ENCODE peak calls at places on chromosomes 12 and 14, in four cellular contexts. X, T, W and R are unnamed samples.

GRCh38 chr14:83689265-83689664 is 1840.7 kb upstream of the FLRT2 start:
- DNase-seq in X (no peak), W (no peak), T (no peak), R (no peak)

GRCh38 chr12:106841471-106842302 is 67.2 kb downstream of the RIC8B start:
- DNase-seq in W (no peak), X (peak; percentile 45), T (peak; percentile 38), R (peak; percentile 75)

GRCh38 chr14:50383618-50384225 is 13.0 kb downstream of the CDKL1 start:
- DNase-seq in W (no peak), X (no peak), T (no peak), R (peak; percentile 49)

GRCh38 chr12:101459642-101460346 is 15.3 kb upstream of the SPIC start:
- DNase-seq in X (peak; percentile 39), T (no peak), W (no peak), R (peak; percentile 62)

GRCh38 chr14:32720927-32721326 is 217.8 kb upstream of the NPAS3 start:
- DNase-seq in T (no peak), W (no peak), X (peak; percentile 6), R (no peak)

GRCh38 chr12:6295187-6295811 is 15.2 kb upstream of the PLEKHG6 start:
- DNase-seq in T (no peak), X (peak; percentile 82), W (no peak), R (peak; percentile 98)

GRCh38 chr12:55624056-55624455 is 12.6 kb upstream of the OR10P1 start:
- DNase-seq in X (no peak), T (no peak), W (no peak), R (no peak)

GRCh38 chr12:82688619-82689018 is 1.9 kb downstream of the TMTC2 start:
- DNase-seq in X (no peak), T (no peak), W (no peak), R (no peak)

GRCh38 chr12:123597100-123597499 is 4.8 kb upstream of the DDX55 start:
- DNase-seq in X (no peak), W (no peak), T (no peak), R (no peak)

GRCh38 chr12:111034148-111034910 is 114.0 kb upstream of the MYL2 start:
- DNase-seq in W (peak; percentile 77), X (no peak), T (peak; percentile 42), R (no peak)

GRCh38 chr14:94177806-94178205 is 3.7 kb downstream of the PPP4R4 start:
- DNase-seq in W (no peak), T (no peak), X (no peak), R (no peak)

GRCh38 chr12:24069532-24070395 is 120.3 kb upstream of the SOX5 start:
- DNase-seq in T (peak; percentile 30), W (peak; percentile 38), X (peak; percentile 34), R (no peak)

GRCh38 chr14:67186369-67186768 is 2.9 kb upstream of the GARIN2 start:
- DNase-seq in X (no peak), W (no peak), T (no peak), R (no peak)

GRCh38 chr12:19783547-19784444 is 344.5 kb downstream of the AEBP2 start:
- DNase-seq in X (no peak), W (peak; percentile 60), T (no peak), R (no peak)

DNA sequence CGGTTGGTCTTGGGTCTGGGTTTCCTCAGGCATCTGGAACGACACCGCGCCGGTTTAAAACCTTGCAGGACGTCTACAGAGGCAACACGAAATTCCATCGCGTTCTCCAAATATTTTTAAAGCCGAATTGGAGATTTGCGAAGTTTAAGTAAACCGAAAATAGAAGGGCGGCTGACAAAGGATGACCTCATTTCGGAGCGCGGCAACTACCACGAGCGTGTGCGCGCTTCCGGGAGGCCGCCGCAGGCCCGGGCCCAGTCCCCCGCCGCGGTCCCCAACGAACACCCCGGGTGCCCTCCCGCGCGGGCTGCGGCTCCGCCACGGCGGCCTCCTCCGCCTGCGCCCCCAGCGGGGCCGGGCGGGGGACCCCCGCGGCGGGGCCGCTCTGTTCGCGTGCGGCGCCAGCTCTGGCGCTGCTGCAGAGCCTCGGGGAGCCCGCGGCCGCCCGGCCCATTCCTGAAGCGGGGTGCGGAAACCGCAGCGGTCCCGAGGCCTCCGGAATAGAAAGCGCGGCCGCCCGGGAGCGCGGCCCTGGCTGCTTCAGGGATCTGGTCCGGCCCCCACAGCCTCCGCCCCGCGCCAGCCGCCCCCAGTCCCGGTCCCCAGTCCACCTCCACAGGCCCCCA is 385 bp downstream of the HSP90AA1 start:
- DNase-seq in X (peak; percentile 68), T (no peak), W (no peak), R (peak; percentile 66)
- H2BK120ac ChIP-seq in X (peak overlapping the region; percentile 3), T (no peak overlapping the region), W (no peak overlapping the region), R (peak overlapping the region; percentile 85)

DNA sequence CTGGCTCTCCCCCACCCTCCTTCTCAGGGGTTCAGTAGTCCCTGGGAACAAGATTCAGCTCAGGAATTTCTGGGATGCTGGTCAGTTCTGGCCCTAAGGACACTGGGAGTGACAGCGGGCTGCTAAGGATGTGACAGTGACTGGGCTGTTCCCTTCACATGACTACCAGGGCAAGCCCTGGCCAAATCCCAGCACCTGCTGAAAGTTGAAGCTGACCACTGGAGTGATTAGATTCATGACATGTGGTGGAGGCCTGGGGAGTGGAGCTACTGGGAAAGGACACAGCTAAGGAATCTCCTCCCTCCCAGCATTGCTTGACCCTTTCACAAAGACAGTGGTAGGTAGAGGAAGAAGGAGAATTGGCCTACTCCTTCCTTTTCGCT is 204.9 kb downstream of the DAD1 start:
- DNase-seq in X (no peak), T (no peak), W (no peak), R (no peak)
- H2BK5ac ChIP-seq in X (no peak overlapping the region), T (no peak overlapping the region), W (no peak overlapping the region), R (no peak overlapping the region)

GRCh38 chr12:100266802-100267602 is at the start of the genes DEPDC4 and SCYL2:
- DNase-seq in T (peak; percentile 95), W (peak; percentile 96), X (peak; percentile 98), R (peak; percentile 98)
- H3K18ac ChIP-seq in T (peak within 1 kb of the TSS; percentile 99), W (peak within 1 kb of the TSS; percentile 96), X (peak within 1 kb of the TSS; percentile 67), R (peak within 1 kb of the TSS; percentile 67)

GRCh38 chr12:104054681-104055346 is 4.8 kb upstream of the GLT8D2 start:
- DNase-seq in W (peak; percentile 69), T (no peak), X (no peak), R (no peak)

GRCh38 chr12:104048162-104048561 is 1.8 kb downstream of the GLT8D2 start:
- DNase-seq in W (no peak), T (no peak), X (no peak), R (no peak)

GRCh38 chr12:104046306-104046705 is 3.7 kb downstream of the GLT8D2 start:
- DNase-seq in T (no peak), X (no peak), W (no peak), R (no peak)

GRCh38 chr12:104050436-104050835 is 449 bp upstream of the GLT8D2 start:
- DNase-seq in X (no peak), W (no peak), T (no peak), R (no peak)

DNA sequence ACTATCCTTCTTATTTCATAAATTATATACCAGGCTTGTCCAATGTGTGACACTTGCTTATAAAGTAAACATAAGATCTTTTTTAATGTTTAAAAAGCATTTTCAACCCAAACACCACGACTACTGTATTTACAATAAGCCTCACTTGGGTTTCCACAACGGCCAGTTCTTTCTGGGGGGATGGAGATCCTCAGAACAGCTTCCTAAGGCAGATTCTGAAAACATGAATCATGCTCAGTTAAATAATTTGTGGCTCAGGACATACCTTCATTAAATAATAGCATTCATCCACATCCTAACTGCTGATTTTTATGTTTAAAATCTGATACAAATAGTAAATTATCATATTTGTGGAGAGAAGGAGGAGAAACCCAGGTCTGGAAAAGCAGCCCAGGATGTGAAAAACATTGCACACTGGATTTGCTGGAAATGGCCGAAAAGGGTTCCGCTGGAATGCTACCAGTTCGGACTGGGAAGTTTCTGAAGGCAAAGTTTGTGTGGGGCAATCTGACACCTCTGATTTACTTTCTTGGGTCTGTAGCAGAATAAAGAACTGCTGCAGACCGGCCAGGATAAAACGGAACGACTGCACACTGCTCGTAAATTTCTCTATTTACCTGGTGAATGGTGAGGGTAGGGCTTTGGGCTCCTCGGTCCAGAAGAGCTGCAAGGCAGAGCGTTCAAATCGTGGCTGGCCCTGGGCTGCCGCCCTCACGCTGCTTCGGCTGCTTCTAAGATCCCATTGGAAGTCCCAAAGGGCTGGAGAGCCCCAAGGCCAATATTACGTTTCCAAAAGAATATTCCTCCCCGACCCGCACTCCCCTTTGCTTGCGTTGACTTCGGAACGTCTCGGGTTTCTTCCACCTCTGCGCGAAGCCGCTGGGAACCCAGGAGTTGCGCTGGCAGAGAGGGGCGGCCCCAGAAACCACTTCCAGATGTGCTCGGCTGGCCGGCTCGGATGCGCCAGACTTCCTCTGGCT is at the start of gene GLT8D2:
- DNase-seq in T (peak; percentile 41), W (peak; percentile 86), X (peak; percentile 86), R (peak; percentile 86)
- H2BK120ac ChIP-seq in T (no peak within 1 kb of the TSS), W (no peak within 1 kb of the TSS), X (peak within 1 kb of the TSS; percentile 92), R (no peak within 1 kb of the TSS)

DNA sequence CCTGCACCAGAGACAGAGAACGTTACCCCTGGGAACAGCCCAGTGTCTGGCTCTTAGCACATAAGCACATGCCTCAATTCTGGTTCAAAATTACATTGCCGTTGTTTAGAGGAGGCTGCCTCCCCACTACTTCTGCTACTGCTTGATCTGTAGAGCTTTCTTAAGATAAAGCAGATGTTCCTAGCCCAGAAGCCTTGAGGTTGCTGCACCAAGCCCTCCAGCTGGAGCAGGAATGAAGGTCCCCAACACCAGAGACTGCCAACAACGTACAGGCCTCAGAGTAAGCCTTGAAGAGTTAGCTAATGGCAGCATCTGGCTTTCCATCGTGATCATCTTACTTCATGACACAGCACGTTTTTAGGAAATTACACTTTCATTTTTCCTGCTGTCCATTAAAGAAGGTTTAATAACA is 34.7 kb upstream of the AMIGO2 start:
- DNase-seq in X (no peak), W (no peak), T (no peak), R (no peak)
- H2BK5ac ChIP-seq in X (no peak overlapping the region), W (no peak overlapping the region), T (no peak overlapping the region), R (no peak overlapping the region)

DNA sequence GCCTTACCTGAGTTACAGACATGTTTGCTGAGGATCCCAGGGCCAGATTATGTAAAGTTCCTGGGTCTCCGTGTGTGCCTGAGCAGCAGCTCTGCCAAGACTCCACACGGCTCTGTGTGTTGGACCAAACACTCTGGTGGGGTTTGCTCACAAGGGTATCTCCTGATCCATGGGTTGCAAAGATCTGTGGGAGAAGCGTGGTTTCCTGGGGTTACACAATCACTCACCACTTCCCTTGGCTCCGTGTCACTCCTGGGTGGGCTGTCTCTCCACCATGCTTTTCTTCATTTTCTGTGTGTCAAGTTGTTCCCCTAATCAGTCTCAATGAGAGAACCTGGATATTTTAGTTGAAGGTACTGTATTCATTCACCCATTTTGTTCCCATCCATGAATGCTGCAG is 1088.8 kb downstream of the FSCB start:
- DNase-seq in W (no peak), T (no peak), X (no peak), R (no peak)
- H3K18ac ChIP-seq in W (no peak overlapping the region), T (no peak overlapping the region), X (no peak overlapping the region), R (no peak overlapping the region)

DNA sequence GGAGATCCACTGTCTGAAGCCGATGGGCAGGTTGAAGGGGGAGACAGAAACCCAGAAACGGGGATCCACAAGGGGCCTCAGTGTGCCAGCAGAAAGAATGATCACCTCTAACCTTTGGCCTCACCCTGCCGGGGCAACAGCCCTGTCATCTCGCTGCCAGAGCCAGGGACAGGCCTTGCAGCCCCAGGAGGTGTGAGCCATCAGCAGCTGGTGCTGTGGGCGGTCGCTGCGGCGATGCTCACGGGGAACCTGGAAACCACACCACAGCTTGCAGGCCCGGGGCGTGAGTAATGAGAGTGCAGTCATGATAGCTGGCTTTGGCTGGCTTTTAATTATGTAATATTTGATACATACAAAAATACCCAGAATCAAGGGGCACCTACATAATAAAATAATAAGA is 4.7 kb upstream of the TTC7B start:
- DNase-seq in X (peak; percentile 55), W (no peak), T (no peak), R (no peak)
- H2BK120ac ChIP-seq in X (no peak overlapping the region), W (no peak overlapping the region), T (peak overlapping the region; percentile 78), R (no peak overlapping the region)